ENCODE peak calls at places on chromosome 13, in nine cellular contexts. One of them, this sample, is unnamed.
A peak's percentile ranks its signal among the peaks of the same experiment; 100 is the strongest.

GRCh38 chr13:33026489-33027152 is 10.4 kb downstream of the KL start:
- DNase-seq in fibroblast of villous mesenchyme: no peak
- DNase-seq in HL-60: no peak
- DNase-seq in RPMI7951: no peak
- DNase-seq in stimulated activated CD8-positive, alpha-beta memory T cell treated with anti-CD3 and anti-CD28 coated beads, Interleukin-2, amount 100 ng/mL, for 1 hour: no peak
- DNase-seq in cardiac fibroblast: no peak
- DNase-seq in mammary epithelial cell: no peak
- DNase-seq in omental fat pad: no peak
- DNase-seq in NCI-H510A treated with DMSO at 0.1 percent for 48 hours: no peak
- DNase-seq in this sample: no peak

GRCh38 chr13:51416107-51416506 is 36.7 kb downstream of the INTS6 start:
- DNase-seq in cardiac fibroblast: no peak
- DNase-seq in HL-60: no peak
- DNase-seq in omental fat pad: no peak
- DNase-seq in fibroblast of villous mesenchyme: no peak
- DNase-seq in RPMI7951: no peak
- DNase-seq in NCI-H510A treated with DMSO at 0.1 percent for 48 hours: no peak
- DNase-seq in mammary epithelial cell: no peak
- DNase-seq in stimulated activated CD8-positive, alpha-beta memory T cell treated with anti-CD3 and anti-CD28 coated beads, Interleukin-2, amount 100 ng/mL, for 1 hour: no peak
- DNase-seq in this sample: no peak

GRCh38 chr13:26979334-26979733 is 192.3 kb downstream of the USP12 start:
- DNase-seq in cardiac fibroblast: no peak
- DNase-seq in HL-60: no peak
- DNase-seq in omental fat pad: no peak
- DNase-seq in RPMI7951: no peak
- DNase-seq in stimulated activated CD8-positive, alpha-beta memory T cell treated with anti-CD3 and anti-CD28 coated beads, Interleukin-2, amount 100 ng/mL, for 1 hour: no peak
- DNase-seq in mammary epithelial cell: no peak
- DNase-seq in NCI-H510A treated with DMSO at 0.1 percent for 48 hours: no peak
- DNase-seq in fibroblast of villous mesenchyme: no peak
- DNase-seq in this sample: no peak

GRCh38 chr13:40966298-40966697 is 52.8 kb downstream of the ELF1 start:
- DNase-seq in HL-60: peak; percentile 85
- DNase-seq in RPMI7951: no peak
- DNase-seq in stimulated activated CD8-positive, alpha-beta memory T cell treated with anti-CD3 and anti-CD28 coated beads, Interleukin-2, amount 100 ng/mL, for 1 hour: no peak
- DNase-seq in NCI-H510A treated with DMSO at 0.1 percent for 48 hours: no peak
- DNase-seq in mammary epithelial cell: no peak
- DNase-seq in omental fat pad: no peak
- DNase-seq in fibroblast of villous mesenchyme: no peak
- DNase-seq in cardiac fibroblast: no peak
- DNase-seq in this sample: no peak

GRCh38 chr13:37751025-37751424 is 118.5 kb downstream of the TRPC4 start:
- DNase-seq in omental fat pad: no peak
- DNase-seq in NCI-H510A treated with DMSO at 0.1 percent for 48 hours: no peak
- DNase-seq in cardiac fibroblast: no peak
- DNase-seq in HL-60: no peak
- DNase-seq in stimulated activated CD8-positive, alpha-beta memory T cell treated with anti-CD3 and anti-CD28 coated beads, Interleukin-2, amount 100 ng/mL, for 1 hour: no peak
- DNase-seq in mammary epithelial cell: no peak
- DNase-seq in fibroblast of villous mesenchyme: no peak
- DNase-seq in RPMI7951: peak; percentile 54
- DNase-seq in this sample: no peak

GRCh38 chr13:23391752-23392151 is 41.8 kb downstream of the SACS start:
- DNase-seq in cardiac fibroblast: peak; percentile 26
- DNase-seq in omental fat pad: no peak
- DNase-seq in stimulated activated CD8-positive, alpha-beta memory T cell treated with anti-CD3 and anti-CD28 coated beads, Interleukin-2, amount 100 ng/mL, for 1 hour: no peak
- DNase-seq in fibroblast of villous mesenchyme: no peak
- DNase-seq in HL-60: no peak
- DNase-seq in RPMI7951: peak; percentile 64
- DNase-seq in mammary epithelial cell: no peak
- DNase-seq in NCI-H510A treated with DMSO at 0.1 percent for 48 hours: no peak
- DNase-seq in this sample: no peak

GRCh38 chr13:26538363-26539317 is 18.8 kb upstream of the WASF3 start:
- DNase-seq in NCI-H510A treated with DMSO at 0.1 percent for 48 hours: no peak
- DNase-seq in stimulated activated CD8-positive, alpha-beta memory T cell treated with anti-CD3 and anti-CD28 coated beads, Interleukin-2, amount 100 ng/mL, for 1 hour: no peak
- DNase-seq in fibroblast of villous mesenchyme: no peak
- DNase-seq in cardiac fibroblast: peak; percentile 63
- DNase-seq in omental fat pad: no peak
- DNase-seq in mammary epithelial cell: no peak
- DNase-seq in RPMI7951: no peak
- DNase-seq in HL-60: no peak
- DNase-seq in this sample: no peak

GRCh38 chr13:50074843-50075242 is 59.6 kb downstream of the KCNRG start:
- DNase-seq in stimulated activated CD8-positive, alpha-beta memory T cell treated with anti-CD3 and anti-CD28 coated beads, Interleukin-2, amount 100 ng/mL, for 1 hour: no peak
- DNase-seq in cardiac fibroblast: peak; percentile 22
- DNase-seq in mammary epithelial cell: no peak
- DNase-seq in NCI-H510A treated with DMSO at 0.1 percent for 48 hours: no peak
- DNase-seq in fibroblast of villous mesenchyme: no peak
- DNase-seq in omental fat pad: no peak
- DNase-seq in RPMI7951: no peak
- DNase-seq in HL-60: no peak
- DNase-seq in this sample: no peak

GRCh38 chr13:20359335-20359734 is 127.2 kb upstream of the GJB6 start:
- DNase-seq in fibroblast of villous mesenchyme: peak; percentile 95
- DNase-seq in NCI-H510A treated with DMSO at 0.1 percent for 48 hours: no peak
- DNase-seq in stimulated activated CD8-positive, alpha-beta memory T cell treated with anti-CD3 and anti-CD28 coated beads, Interleukin-2, amount 100 ng/mL, for 1 hour: no peak
- DNase-seq in HL-60: no peak
- DNase-seq in mammary epithelial cell: peak; percentile 99
- DNase-seq in RPMI7951: peak; percentile 96
- DNase-seq in omental fat pad: no peak
- DNase-seq in cardiac fibroblast: peak; percentile 98
- DNase-seq in this sample: peak; percentile 95

GRCh38 chr13:80265348-80265747 is 75.6 kb downstream of the SPRY2 start:
- DNase-seq in fibroblast of villous mesenchyme: no peak
- DNase-seq in mammary epithelial cell: no peak
- DNase-seq in cardiac fibroblast: no peak
- DNase-seq in omental fat pad: no peak
- DNase-seq in HL-60: peak; percentile 44
- DNase-seq in RPMI7951: no peak
- DNase-seq in NCI-H510A treated with DMSO at 0.1 percent for 48 hours: no peak
- DNase-seq in stimulated activated CD8-positive, alpha-beta memory T cell treated with anti-CD3 and anti-CD28 coated beads, Interleukin-2, amount 100 ng/mL, for 1 hour: no peak
- DNase-seq in this sample: no peak

GRCh38 chr13:20118268-20119140 is 42.3 kb downstream of the GJA3 start:
- DNase-seq in HL-60: peak; percentile 29
- DNase-seq in RPMI7951: peak; percentile 44
- DNase-seq in omental fat pad: no peak
- DNase-seq in stimulated activated CD8-positive, alpha-beta memory T cell treated with anti-CD3 and anti-CD28 coated beads, Interleukin-2, amount 100 ng/mL, for 1 hour: no peak
- DNase-seq in fibroblast of villous mesenchyme: peak; percentile 60
- DNase-seq in NCI-H510A treated with DMSO at 0.1 percent for 48 hours: no peak
- DNase-seq in mammary epithelial cell: no peak
- DNase-seq in cardiac fibroblast: peak; percentile 36
- DNase-seq in this sample: peak; percentile 48

GRCh38 chr13:47555235-47555634 is 445.8 kb downstream of the SUCLA2 start:
- DNase-seq in RPMI7951: peak; percentile 6
- DNase-seq in HL-60: no peak
- DNase-seq in fibroblast of villous mesenchyme: no peak
- DNase-seq in omental fat pad: no peak
- DNase-seq in stimulated activated CD8-positive, alpha-beta memory T cell treated with anti-CD3 and anti-CD28 coated beads, Interleukin-2, amount 100 ng/mL, for 1 hour: no peak
- DNase-seq in cardiac fibroblast: no peak
- DNase-seq in mammary epithelial cell: peak; percentile 45
- DNase-seq in NCI-H510A treated with DMSO at 0.1 percent for 48 hours: no peak
- DNase-seq in this sample: peak; percentile 20

GRCh38 chr13:41259875-41260501 is 3.4 kb downstream of the MTRF1 start:
- DNase-seq in fibroblast of villous mesenchyme: no peak
- DNase-seq in mammary epithelial cell: peak; percentile 87
- DNase-seq in RPMI7951: no peak
- DNase-seq in omental fat pad: no peak
- DNase-seq in HL-60: no peak
- DNase-seq in NCI-H510A treated with DMSO at 0.1 percent for 48 hours: no peak
- DNase-seq in cardiac fibroblast: no peak
- DNase-seq in stimulated activated CD8-positive, alpha-beta memory T cell treated with anti-CD3 and anti-CD28 coated beads, Interleukin-2, amount 100 ng/mL, for 1 hour: no peak
- DNase-seq in this sample: no peak

This sample was measured in mesenchymal stem cell.